ENCODE peak calls at places on chromosome 6, in nine cellular contexts. F is stimulated activated naive CD8-positive, alpha-beta T cell treated with anti-CD3 and anti-CD28 coated beads, Interleukin-15, Interleukin-2, amounts not matched to agents 100 U/mL and 50 U/mL, for 24 hours; O is GM20000; G is HCEC 1CT; T is DMS 273 treated with DMSO at 0.1 percent for 48 hours; I is naive thymus-derived CD4-positive, alpha-beta T cell; M is heart left ventricle; B is pancreas; Z is mucosa of gallbladder. E is an unnamed sample.

GRCh38 chr6:79946242-79946641 is 1.1 kb downstream of the ELOVL4 start:
- DNase-seq in M (no peak), F (peak; percentile 11), Z (no peak), I (peak; percentile 44), T (peak; percentile 36), B (no peak), O (peak; percentile 26), G (peak; percentile 32), E (peak; percentile 26)

GRCh38 chr6:170267688-170268087 is 23.2 kb downstream of the DLL1 start:
- DNase-seq in M (peak; percentile 10), F (no peak), I (no peak), T (no peak), O (no peak), B (no peak), G (no peak), Z (no peak), E (no peak)

GRCh38 chr6:154848580-154848979 is 115.4 kb downstream of the SCAF8 start:
- DNase-seq in M (no peak), T (no peak), G (no peak), Z (no peak), B (no peak), O (no peak), I (no peak), F (no peak), E (peak; percentile 4)

GRCh38 chr6:151399679-151400078 is 8.3 kb upstream of the ZBTB2 start:
- DNase-seq in O (no peak), T (no peak), F (no peak), G (no peak), M (no peak), I (no peak), B (no peak), Z (no peak), E (peak; percentile 45)

GRCh38 chr6:87772597-87773530 is 70.8 kb upstream of the AKIRIN2 start:
- DNase-seq in Z (no peak), M (no peak), T (peak; percentile 30), F (no peak), G (no peak), I (no peak), B (no peak), O (no peak), E (no peak)

GRCh38 chr6:6323352-6323751 is 2.9 kb upstream of the F13A1 start:
- DNase-seq in I (no peak), O (no peak), G (no peak), B (no peak), M (no peak), F (no peak), T (no peak), Z (no peak), E (no peak)

GRCh38 chr6:21459646-21460045 is 133.9 kb upstream of the SOX4 start:
- DNase-seq in I (no peak), B (no peak), M (no peak), F (no peak), G (no peak), O (no peak), T (no peak), Z (no peak), E (no peak)

GRCh38 chr6:160990847-160991410 is 640 bp upstream of the MAP3K4 start:
- DNase-seq in Z (no peak), F (no peak), M (no peak), G (no peak), T (no peak), B (no peak), I (no peak), O (no peak), E (no peak)

GRCh38 chr6:110554441-110554840 is 78.0 kb upstream of the SLC22A16 start:
- DNase-seq in I (no peak), Z (no peak), M (no peak), T (no peak), G (no peak), F (no peak), B (no peak), O (no peak), E (no peak)

GRCh38 chr6:84304881-84305280 is 77.4 kb upstream of the CEP162 start:
- DNase-seq in O (peak; percentile 7), G (no peak), I (no peak), M (no peak), Z (no peak), T (no peak), B (no peak), F (no peak), E (no peak)

GRCh38 chr6:98942263-98942803 is 5.4 kb downstream of the FBXL4 start:
- DNase-seq in G (no peak), I (no peak), Z (no peak), M (no peak), B (no peak), F (no peak), T (no peak), O (no peak), E (no peak)

GRCh38 chr6:4084444-4085328 is 5.7 kb upstream of the FAM217A start:
- DNase-seq in I (no peak), B (peak; percentile 70), Z (peak; percentile 40), G (peak; percentile 22), M (no peak), O (no peak), T (no peak), F (no peak), E (no peak)

GRCh38 chr6:12363651-12364381 is 73.7 kb downstream of the EDN1 start:
- DNase-seq in I (no peak), Z (peak; percentile 48), O (peak; percentile 54), M (no peak), T (no peak), G (no peak), B (peak; percentile 67), F (no peak), E (no peak)

GRCh38 chr6:4776967-4777925 is 1.0 kb downstream of the CDYL start:
- DNase-seq in O (peak; percentile 72), Z (no peak), M (no peak), I (peak; percentile 14), G (peak; percentile 48), T (no peak), B (peak; percentile 5), F (peak; percentile 42), E (peak; percentile 27)

GRCh38 chr6:52877168-52877567 is 32.3 kb downstream of the GSTA3 start:
- DNase-seq in M (no peak), T (no peak), Z (no peak), I (no peak), F (no peak), O (no peak), B (no peak), G (peak; percentile 94), E (peak; percentile 97)

GRCh38 chr6:165272585-165272984 is 36.8 kb downstream of the C6orf118 start:
- DNase-seq in M (no peak), G (no peak), T (no peak), Z (no peak), O (no peak), F (no peak), B (no peak), I (no peak), E (no peak)

GRCh38 chr6:133809406-133809805 is 79.5 kb upstream of the TCF21 start:
- DNase-seq in B (no peak), M (no peak), I (no peak), T (no peak), F (no peak), G (peak; percentile 69), O (no peak), Z (no peak), E (peak; percentile 56)

GRCh38 chr6:16704706-16705402 is 56.4 kb downstream of the ATXN1 start:
- DNase-seq in T (no peak), Z (no peak), M (no peak), B (no peak), F (peak; percentile 66), O (no peak), G (peak; percentile 36), I (no peak), E (peak; percentile 82)

GRCh38 chr6:28725890-28726348 is 197.9 kb downstream of the TRIM27 start:
- DNase-seq in B (no peak), F (peak; percentile 23), T (peak; percentile 71), G (peak; percentile 49), Z (no peak), I (no peak), O (no peak), M (no peak), E (no peak)

E was measured in astrocyte.